ENCODE peak calls at places on chromosome 18, in ten cellular contexts. One of them, this sample, is unnamed.
A peak's percentile ranks its signal among the peaks of the same experiment; 100 is the strongest.

GRCh38 chr18:13726972-13727331 is 479 bp downstream of the RNMT start:
- DNase-seq in ureter: peak; percentile 52
- DNase-seq in fibroblast of mammary gland: peak; percentile 57
- DNase-seq in KG1: no peak
- DNase-seq in substantia nigra: no peak
- DNase-seq in cardiac fibroblast: peak; percentile 61
- DNase-seq in germinal center: no peak
- DNase-seq in activated T-helper 1 cell treated with anti-CD3 and anti-CD28 coated beads, Interleukin-2, amount 50 U/mL, for 16 hours: peak; percentile 6
- DNase-seq in CD8-positive, alpha-beta T cell: peak; percentile 19
- DNase-seq in OCI-LY7: peak; percentile 26
- DNase-seq in this sample: no peak

GRCh38 chr18:68916734-68917133 is 118.9 kb downstream of the CCDC102B start:
- DNase-seq in ureter: no peak
- DNase-seq in fibroblast of mammary gland: peak; percentile 71
- DNase-seq in KG1: no peak
- DNase-seq in substantia nigra: no peak
- DNase-seq in cardiac fibroblast: peak; percentile 55
- DNase-seq in germinal center: no peak
- DNase-seq in activated T-helper 1 cell treated with anti-CD3 and anti-CD28 coated beads, Interleukin-2, amount 50 U/mL, for 16 hours: no peak
- DNase-seq in CD8-positive, alpha-beta T cell: no peak
- DNase-seq in OCI-LY7: no peak
- DNase-seq in this sample: no peak

GRCh38 chr18:76594966-76595365 is 99.9 kb upstream of the ZNF516 start:
- DNase-seq in ureter: no peak
- DNase-seq in fibroblast of mammary gland: no peak
- DNase-seq in KG1: no peak
- DNase-seq in substantia nigra: no peak
- DNase-seq in cardiac fibroblast: no peak
- DNase-seq in germinal center: no peak
- DNase-seq in activated T-helper 1 cell treated with anti-CD3 and anti-CD28 coated beads, Interleukin-2, amount 50 U/mL, for 16 hours: no peak
- DNase-seq in CD8-positive, alpha-beta T cell: no peak
- DNase-seq in OCI-LY7: no peak
- DNase-seq in this sample: no peak

GRCh38 chr18:38241216-38241615 is 675.6 kb upstream of the CELF4 start:
- DNase-seq in ureter: no peak
- DNase-seq in fibroblast of mammary gland: no peak
- DNase-seq in KG1: no peak
- DNase-seq in substantia nigra: no peak
- DNase-seq in cardiac fibroblast: no peak
- DNase-seq in germinal center: no peak
- DNase-seq in activated T-helper 1 cell treated with anti-CD3 and anti-CD28 coated beads, Interleukin-2, amount 50 U/mL, for 16 hours: no peak
- DNase-seq in CD8-positive, alpha-beta T cell: no peak
- DNase-seq in OCI-LY7: no peak
- DNase-seq in this sample: no peak

GRCh38 chr18:9861933-9862332 is 23.8 kb upstream of the TXNDC2 start:
- DNase-seq in ureter: no peak
- DNase-seq in fibroblast of mammary gland: no peak
- DNase-seq in KG1: no peak
- DNase-seq in substantia nigra: no peak
- DNase-seq in cardiac fibroblast: no peak
- DNase-seq in germinal center: no peak
- DNase-seq in activated T-helper 1 cell treated with anti-CD3 and anti-CD28 coated beads, Interleukin-2, amount 50 U/mL, for 16 hours: no peak
- DNase-seq in CD8-positive, alpha-beta T cell: no peak
- DNase-seq in OCI-LY7: no peak
- DNase-seq in this sample: no peak

GRCh38 chr18:75478996-75479870 is 51.7 kb upstream of the SMIM21 start:
- DNase-seq in ureter: no peak
- DNase-seq in fibroblast of mammary gland: peak; percentile 73
- DNase-seq in KG1: peak; percentile 31
- DNase-seq in substantia nigra: no peak
- DNase-seq in cardiac fibroblast: peak; percentile 73
- DNase-seq in germinal center: peak; percentile 16
- DNase-seq in activated T-helper 1 cell treated with anti-CD3 and anti-CD28 coated beads, Interleukin-2, amount 50 U/mL, for 16 hours: no peak
- DNase-seq in CD8-positive, alpha-beta T cell: no peak
- DNase-seq in OCI-LY7: peak; percentile 24
- DNase-seq in this sample: peak; percentile 79

GRCh38 chr18:63382843-63383242 is 15.8 kb upstream of the KDSR start:
- DNase-seq in ureter: no peak
- DNase-seq in fibroblast of mammary gland: no peak
- DNase-seq in KG1: no peak
- DNase-seq in substantia nigra: no peak
- DNase-seq in cardiac fibroblast: no peak
- DNase-seq in germinal center: no peak
- DNase-seq in activated T-helper 1 cell treated with anti-CD3 and anti-CD28 coated beads, Interleukin-2, amount 50 U/mL, for 16 hours: no peak
- DNase-seq in CD8-positive, alpha-beta T cell: no peak
- DNase-seq in OCI-LY7: no peak
- DNase-seq in this sample: no peak

GRCh38 chr18:3966246-3966984 is 488.7 kb downstream of the DLGAP1 start:
- DNase-seq in ureter: no peak
- DNase-seq in fibroblast of mammary gland: peak; percentile 10
- DNase-seq in KG1: no peak
- DNase-seq in substantia nigra: no peak
- DNase-seq in cardiac fibroblast: no peak
- DNase-seq in germinal center: no peak
- DNase-seq in activated T-helper 1 cell treated with anti-CD3 and anti-CD28 coated beads, Interleukin-2, amount 50 U/mL, for 16 hours: no peak
- DNase-seq in CD8-positive, alpha-beta T cell: no peak
- DNase-seq in OCI-LY7: no peak
- DNase-seq in this sample: peak; percentile 44

GRCh38 chr18:24321071-24321470 is 76.6 kb downstream of the OSBPL1A start:
- DNase-seq in ureter: no peak
- DNase-seq in fibroblast of mammary gland: peak; percentile 5
- DNase-seq in KG1: no peak
- DNase-seq in substantia nigra: no peak
- DNase-seq in cardiac fibroblast: no peak
- DNase-seq in germinal center: no peak
- DNase-seq in activated T-helper 1 cell treated with anti-CD3 and anti-CD28 coated beads, Interleukin-2, amount 50 U/mL, for 16 hours: no peak
- DNase-seq in CD8-positive, alpha-beta T cell: no peak
- DNase-seq in OCI-LY7: no peak
- DNase-seq in this sample: no peak

GRCh38 chr18:23689031-23689615 is at the start of gene LAMA3:
- DNase-seq in ureter: peak; percentile 62
- DNase-seq in fibroblast of mammary gland: peak; percentile 30
- DNase-seq in KG1: no peak
- DNase-seq in substantia nigra: no peak
- DNase-seq in cardiac fibroblast: peak; percentile 24
- DNase-seq in germinal center: peak; percentile 6
- DNase-seq in activated T-helper 1 cell treated with anti-CD3 and anti-CD28 coated beads, Interleukin-2, amount 50 U/mL, for 16 hours: no peak
- DNase-seq in CD8-positive, alpha-beta T cell: no peak
- DNase-seq in OCI-LY7: no peak
- DNase-seq in this sample: peak; percentile 31

GRCh38 chr18:44799422-44800421 is 119.0 kb downstream of the SETBP1 start:
- DNase-seq in ureter: no peak
- DNase-seq in fibroblast of mammary gland: no peak
- DNase-seq in KG1: peak; percentile 19
- DNase-seq in substantia nigra: no peak
- DNase-seq in cardiac fibroblast: no peak
- DNase-seq in germinal center: peak; percentile 26
- DNase-seq in activated T-helper 1 cell treated with anti-CD3 and anti-CD28 coated beads, Interleukin-2, amount 50 U/mL, for 16 hours: no peak
- DNase-seq in CD8-positive, alpha-beta T cell: no peak
- DNase-seq in OCI-LY7: peak; percentile 16
- DNase-seq in this sample: no peak

GRCh38 chr18:46283895-46284295 is 179.7 kb downstream of the HAUS1 start:
- DNase-seq in ureter: no peak
- DNase-seq in fibroblast of mammary gland: no peak
- DNase-seq in KG1: no peak
- DNase-seq in substantia nigra: no peak
- DNase-seq in cardiac fibroblast: no peak
- DNase-seq in germinal center: no peak
- DNase-seq in activated T-helper 1 cell treated with anti-CD3 and anti-CD28 coated beads, Interleukin-2, amount 50 U/mL, for 16 hours: no peak
- DNase-seq in CD8-positive, alpha-beta T cell: no peak
- DNase-seq in OCI-LY7: no peak
- DNase-seq in this sample: no peak

GRCh38 chr18:28181616-28182015 is 4.7 kb upstream of the CDH2 start:
- DNase-seq in ureter: no peak
- DNase-seq in fibroblast of mammary gland: no peak
- DNase-seq in KG1: no peak
- DNase-seq in substantia nigra: no peak
- DNase-seq in cardiac fibroblast: no peak
- DNase-seq in germinal center: no peak
- DNase-seq in activated T-helper 1 cell treated with anti-CD3 and anti-CD28 coated beads, Interleukin-2, amount 50 U/mL, for 16 hours: no peak
- DNase-seq in CD8-positive, alpha-beta T cell: no peak
- DNase-seq in OCI-LY7: no peak
- DNase-seq in this sample: no peak

GRCh38 chr18:11857177-11857887 is 6.1 kb downstream of the CHMP1B start:
- DNase-seq in ureter: peak; percentile 48
- DNase-seq in fibroblast of mammary gland: peak; percentile 100
- DNase-seq in KG1: no peak
- DNase-seq in substantia nigra: no peak
- DNase-seq in cardiac fibroblast: peak; percentile 100
- DNase-seq in germinal center: no peak
- DNase-seq in activated T-helper 1 cell treated with anti-CD3 and anti-CD28 coated beads, Interleukin-2, amount 50 U/mL, for 16 hours: no peak
- DNase-seq in CD8-positive, alpha-beta T cell: no peak
- DNase-seq in OCI-LY7: no peak
- DNase-seq in this sample: peak; percentile 100

GRCh38 chr18:37276111-37276510 is 289.5 kb downstream of the CELF4 start:
- DNase-seq in ureter: no peak
- DNase-seq in fibroblast of mammary gland: no peak
- DNase-seq in KG1: no peak
- DNase-seq in substantia nigra: no peak
- DNase-seq in cardiac fibroblast: no peak
- DNase-seq in germinal center: no peak
- DNase-seq in activated T-helper 1 cell treated with anti-CD3 and anti-CD28 coated beads, Interleukin-2, amount 50 U/mL, for 16 hours: no peak
- DNase-seq in CD8-positive, alpha-beta T cell: no peak
- DNase-seq in OCI-LY7: no peak
- DNase-seq in this sample: no peak

GRCh38 chr18:68564961-68565360 is 149.9 kb downstream of the TMX3 start:
- DNase-seq in ureter: no peak
- DNase-seq in fibroblast of mammary gland: peak; percentile 82
- DNase-seq in KG1: no peak
- DNase-seq in substantia nigra: no peak
- DNase-seq in cardiac fibroblast: peak; percentile 46
- DNase-seq in germinal center: no peak
- DNase-seq in activated T-helper 1 cell treated with anti-CD3 and anti-CD28 coated beads, Interleukin-2, amount 50 U/mL, for 16 hours: no peak
- DNase-seq in CD8-positive, alpha-beta T cell: no peak
- DNase-seq in OCI-LY7: no peak
- DNase-seq in this sample: peak; percentile 53

GRCh38 chr18:51121597-51121857 is 76.0 kb downstream of the MEX3C start:
- DNase-seq in ureter: no peak
- DNase-seq in fibroblast of mammary gland: no peak
- DNase-seq in KG1: no peak
- DNase-seq in substantia nigra: no peak
- DNase-seq in cardiac fibroblast: no peak
- DNase-seq in germinal center: no peak
- DNase-seq in activated T-helper 1 cell treated with anti-CD3 and anti-CD28 coated beads, Interleukin-2, amount 50 U/mL, for 16 hours: no peak
- DNase-seq in CD8-positive, alpha-beta T cell: no peak
- DNase-seq in OCI-LY7: no peak
- DNase-seq in this sample: no peak

GRCh38 chr18:47150824-47151366 is 595 bp upstream of the HDHD2 start:
- DNase-seq in ureter: peak; percentile 44
- DNase-seq in fibroblast of mammary gland: peak; percentile 5
- DNase-seq in KG1: peak; percentile 11
- DNase-seq in substantia nigra: no peak
- DNase-seq in cardiac fibroblast: no peak
- DNase-seq in germinal center: no peak
- DNase-seq in activated T-helper 1 cell treated with anti-CD3 and anti-CD28 coated beads, Interleukin-2, amount 50 U/mL, for 16 hours: no peak
- DNase-seq in CD8-positive, alpha-beta T cell: no peak
- DNase-seq in OCI-LY7: no peak
- DNase-seq in this sample: no peak

GRCh38 chr18:22203035-22203434 is 33.6 kb downstream of the GATA6 start:
- DNase-seq in ureter: no peak
- DNase-seq in fibroblast of mammary gland: no peak
- DNase-seq in KG1: no peak
- DNase-seq in substantia nigra: no peak
- DNase-seq in cardiac fibroblast: no peak
- DNase-seq in germinal center: no peak
- DNase-seq in activated T-helper 1 cell treated with anti-CD3 and anti-CD28 coated beads, Interleukin-2, amount 50 U/mL, for 16 hours: no peak
- DNase-seq in CD8-positive, alpha-beta T cell: no peak
- DNase-seq in OCI-LY7: no peak
- DNase-seq in this sample: no peak

GRCh38 chr18:77071711-77072292 is 60.8 kb downstream of the MBP start:
- DNase-seq in ureter: no peak
- DNase-seq in fibroblast of mammary gland: peak; percentile 97
- DNase-seq in KG1: no peak
- DNase-seq in substantia nigra: no peak
- DNase-seq in cardiac fibroblast: peak; percentile 98
- DNase-seq in germinal center: no peak
- DNase-seq in activated T-helper 1 cell treated with anti-CD3 and anti-CD28 coated beads, Interleukin-2, amount 50 U/mL, for 16 hours: no peak
- DNase-seq in CD8-positive, alpha-beta T cell: no peak
- DNase-seq in OCI-LY7: no peak
- DNase-seq in this sample: peak; percentile 99

GRCh38 chr18:79571221-79572092 is 108.1 kb upstream of the CTDP1 start:
- DNase-seq in ureter: no peak
- DNase-seq in fibroblast of mammary gland: no peak
- DNase-seq in KG1: no peak
- DNase-seq in substantia nigra: no peak
- DNase-seq in cardiac fibroblast: no peak
- DNase-seq in germinal center: no peak
- DNase-seq in activated T-helper 1 cell treated with anti-CD3 and anti-CD28 coated beads, Interleukin-2, amount 50 U/mL, for 16 hours: no peak
- DNase-seq in CD8-positive, alpha-beta T cell: no peak
- DNase-seq in OCI-LY7: no peak
- DNase-seq in this sample: no peak

This sample was measured in fibroblast of the aortic adventitia.